ENCODE peak calls at places on chromosomes 2 and 18, in six cellular contexts. S, Y, A, P, V and K are unnamed samples.
A peak's percentile ranks its signal among the peaks of the same experiment; 100 is the strongest.

GRCh38 chr18:70289351-70290330 is 796 bp downstream of the SOCS6 start:
- DNase-seq in Y (peak; percentile 46), S (no peak), V (no peak), P (no peak), A (peak; percentile 46), K (no peak)

GRCh38 chr2:217797661-217798069 is 205.1 kb downstream of the TNS1 start:
- DNase-seq in Y (peak; percentile 30), V (no peak), S (peak; percentile 85), P (no peak), A (no peak), K (no peak)

GRCh38 chr18:40413160-40413559 is 1541.9 kb upstream of the PIK3C3 start:
- DNase-seq in V (no peak), A (no peak), Y (no peak), S (no peak), P (no peak), K (no peak)

GRCh38 chr18:25704096-25704870 is 352.3 kb upstream of the ZNF521 start:
- DNase-seq in V (no peak), A (no peak), P (no peak), Y (peak; percentile 9), S (no peak), K (no peak)

GRCh38 chr2:54336136-54336976 is 80.3 kb upstream of the TSPYL6 start:
- DNase-seq in A (no peak), S (no peak), Y (peak; percentile 89), V (no peak), P (no peak), K (no peak)

GRCh38 chr2:136013962-136014361 is 28.5 kb upstream of the DARS1 start:
- DNase-seq in V (no peak), S (no peak), P (no peak), A (no peak), Y (no peak), K (no peak)

GRCh38 chr18:50806208-50806616 is 13.6 kb downstream of the MRO start:
- DNase-seq in S (no peak), P (no peak), A (peak; percentile 25), Y (no peak), V (no peak), K (no peak)

GRCh38 chr2:108534577-108535379 is 508 bp downstream of the LIMS1 start:
- DNase-seq in Y (peak; percentile 42), P (peak; percentile 37), A (peak; percentile 40), S (peak; percentile 75), V (no peak), K (peak; percentile 23)

GRCh38 chr2:79771530-79771929 is 258.7 kb downstream of the CTNNA2 start:
- DNase-seq in S (no peak), A (no peak), V (no peak), Y (no peak), P (no peak), K (no peak)

GRCh38 chr2:218879881-218880748 is 537 bp upstream of the WNT10A start:
- DNase-seq in A (no peak), V (no peak), P (peak; percentile 85), Y (no peak), S (no peak), K (peak; percentile 76)

GRCh38 chr2:110853516-110853915 is 121.1 kb downstream of the ACOXL start:
- DNase-seq in V (peak; percentile 27), Y (peak; percentile 7), S (no peak), A (no peak), P (peak; percentile 63), K (peak; percentile 74)

GRCh38 chr2:1688859-1689258 is 55.5 kb downstream of the PXDN start:
- DNase-seq in V (no peak), P (no peak), A (no peak), S (no peak), Y (no peak), K (no peak)

GRCh38 chr2:74835831-74836674 is 2.1 kb downstream of the HK2 start:
- DNase-seq in A (no peak), P (no peak), V (peak; percentile 51), Y (peak; percentile 38), S (no peak), K (no peak)

GRCh38 chr2:239326831-239327535 is 73.8 kb downstream of the HDAC4 start:
- DNase-seq in Y (peak; percentile 55), A (peak; percentile 16), P (peak; percentile 75), V (no peak), S (no peak), K (peak; percentile 90)

GRCh38 chr2:27320958-27321543 is 1.8 kb downstream of the MPV17 start:
- DNase-seq in V (peak; percentile 98), A (peak; percentile 75), S (no peak), Y (peak; percentile 98), P (no peak), K (no peak)

GRCh38 chr18:46395795-46396194 is 261.2 kb downstream of the LOXHD1 start:
- DNase-seq in V (no peak), P (no peak), A (no peak), S (no peak), Y (no peak), K (no peak)

GRCh38 chr2:239359194-239359912 is 41.5 kb downstream of the HDAC4 start:
- DNase-seq in Y (no peak), A (no peak), V (no peak), S (no peak), P (no peak), K (no peak)

GRCh38 chr18:32907215-32907590 is 134.4 kb upstream of the KLHL14 start:
- DNase-seq in P (no peak), A (no peak), V (no peak), Y (peak; percentile 17), S (no peak), K (no peak)

GRCh38 chr18:22439447-22439846 is 21.7 kb upstream of the CTAGE1 start:
- DNase-seq in Y (peak; percentile 51), A (no peak), P (no peak), S (no peak), V (no peak), K (no peak)

GRCh38 chr2:218003994-218004419 is 1.2 kb upstream of the TNS1 start:
- DNase-seq in P (no peak), S (peak; percentile 97), Y (peak; percentile 99), V (no peak), A (peak; percentile 83), K (no peak)

GRCh38 chr18:34801769-34802168 is 91.7 kb downstream of the DTNA start:
- DNase-seq in A (no peak), V (no peak), Y (peak; percentile 83), P (no peak), S (no peak), K (no peak)

GRCh38 chr2:240930096-240930630 is 24.0 kb downstream of the CROCC2 start:
- DNase-seq in A (no peak), Y (no peak), V (no peak), P (no peak), S (peak; percentile 61), K (no peak)

GRCh38 chr2:46380038-46380940 is 83.1 kb downstream of the EPAS1 start:
- DNase-seq in V (no peak), S (no peak), A (no peak), P (no peak), Y (no peak), K (no peak)

GRCh38 chr2:209977386-209978239 is 24.8 kb upstream of the RPE start:
- DNase-seq in V (peak; percentile 28), A (no peak), Y (peak; percentile 19), P (no peak), S (no peak), K (peak; percentile 51)

GRCh38 chr2:70010222-70011111 is 49.0 kb upstream of the ASPRV1 start:
- DNase-seq in P (no peak), A (no peak), V (no peak), Y (peak; percentile 10), S (no peak), K (no peak)

DNA sequence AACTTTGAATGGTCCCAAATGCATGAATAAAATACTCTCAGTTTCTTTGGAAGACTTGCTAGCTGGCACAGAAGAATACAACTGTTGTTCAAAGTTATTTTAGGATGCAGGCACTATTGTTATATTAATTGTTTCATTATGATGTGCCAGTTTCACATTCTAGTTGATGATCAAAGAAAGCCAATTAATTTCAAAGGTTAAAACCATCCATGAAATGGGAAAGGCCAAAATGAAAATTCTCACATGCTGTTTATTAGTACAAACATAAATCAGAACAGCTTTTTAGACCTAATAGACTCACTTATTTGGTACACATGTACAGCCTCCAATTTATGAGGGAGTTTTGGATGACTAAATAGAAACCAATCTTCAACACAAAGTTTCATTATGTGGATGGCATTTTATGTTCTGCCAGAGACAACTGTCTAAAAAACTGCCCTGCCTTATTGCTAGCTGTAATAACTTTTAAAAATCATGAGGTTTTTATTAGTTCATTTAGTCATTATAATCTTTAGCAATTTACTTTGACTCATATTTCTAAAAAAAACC is 42.2 kb downstream of the RFTN2 start:
- DNase-seq in V (no peak), S (no peak), P (no peak), A (no peak), Y (no peak), K (no peak)
- H3K4me1 ChIP-seq in V (no peaks in the 10 kb centered on the region), S (peaks cover 3% of the 10 kb centered on the region), P (no peaks in the 10 kb centered on the region), A (no peaks in the 10 kb centered on the region), Y (no peaks in the 10 kb centered on the region), K (no peaks in the 10 kb centered on the region)

GRCh38 chr2:216635701-216636541 is 2.7 kb downstream of the IGFBP2 start:
- DNase-seq in A (peak; percentile 32), P (no peak), V (no peak), Y (peak; percentile 67), S (no peak), K (no peak)
- H3K4me3 ChIP-seq in A (peak overlapping the region; percentile 69), P (no peak overlapping the region), V (peak overlapping the region; percentile 4), Y (no peak overlapping the region), S (peak overlapping the region; percentile 88), K (no peak overlapping the region)

DNA sequence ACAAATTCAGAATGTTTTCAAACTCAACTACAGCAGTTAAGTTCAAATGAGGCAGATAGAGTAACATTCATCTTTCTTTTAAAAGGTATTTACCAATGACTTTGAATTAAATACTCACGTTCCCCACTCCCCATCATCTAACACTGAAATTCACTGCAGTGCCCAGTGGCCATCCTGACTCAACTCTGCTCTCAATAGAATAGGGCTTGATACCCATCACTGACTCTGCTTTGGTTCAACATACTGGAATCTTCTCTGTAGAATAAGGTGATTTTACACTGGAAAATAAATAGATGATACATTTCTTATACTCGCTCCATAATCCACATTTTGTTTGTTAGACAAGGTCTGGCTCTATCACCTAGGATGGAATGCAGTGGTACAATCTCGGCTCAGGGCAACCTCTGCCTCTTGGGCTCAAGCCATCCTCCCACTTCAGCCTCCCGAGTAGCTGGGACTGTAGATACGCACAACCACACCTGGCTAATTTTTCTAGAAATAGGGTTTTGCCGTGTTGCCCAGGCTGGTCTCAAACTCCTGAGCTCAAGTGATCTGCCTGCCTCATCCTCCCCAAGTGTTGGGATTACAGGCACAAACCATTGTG is 66.4 kb downstream of the PRPF40A start:
- DNase-seq in P (no peak), Y (no peak), S (no peak), V (no peak), A (no peak), K (no peak)
- H3K36me3 ChIP-seq in P (no peaks in the 10 kb centered on the region), Y (no peaks in the 10 kb centered on the region), S (peaks cover 15% of the 10 kb centered on the region), V (peaks cover 10% of the 10 kb centered on the region), A (peaks cover 9% of the 10 kb centered on the region), K (peaks cover 26% of the 10 kb centered on the region)

GRCh38 chr2:16650287-16651249 is 15.1 kb downstream of the CYRIA start:
- DNase-seq in P (no peak), Y (peak; percentile 83), V (no peak), S (no peak), A (no peak), K (no peak)

GRCh38 chr2:16653083-16653375 is 12.6 kb downstream of the CYRIA start:
- DNase-seq in A (no peak), P (no peak), S (peak; percentile 78), V (no peak), Y (no peak), K (no peak)

GRCh38 chr2:16647992-16648617 is 17.5 kb downstream of the CYRIA start:
- DNase-seq in Y (no peak), S (no peak), V (no peak), P (no peak), A (no peak), K (no peak)

GRCh38 chr2:16652296-16653082 is 13.1 kb downstream of the CYRIA start:
- DNase-seq in V (no peak), A (peak; percentile 47), P (no peak), S (no peak), Y (peak; percentile 42), K (no peak)

GRCh38 chr2:16649353-16650286 is 16.0 kb downstream of the CYRIA start:
- DNase-seq in V (no peak), Y (no peak), P (no peak), A (no peak), S (no peak), K (no peak)
- H3K4me1 ChIP-seq in V (peaks cover 3% of the 10 kb centered on the region), Y (peaks cover 15% of the 10 kb centered on the region), P (no peaks in the 10 kb centered on the region), A (no peaks in the 10 kb centered on the region), S (peaks cover 11% of the 10 kb centered on the region), K (no peaks in the 10 kb centered on the region)